ENCODE peak calls at places on chromosomes 11 and 22, in nine cellular contexts. U is HL-60; S is CD4-positive, alpha-beta T cell; G is Peyer's patch; I is nephron progenitor cell; Q is mammary epithelial cell; W is neural progenitor cell; P is D721Med; H is H9. L is an unnamed sample.

GRCh38 chr11:64724863-64725535 is 2.0 kb upstream of the NRXN2 start:
- DNase-seq in I (no peak), W (no peak), Q (no peak), H (no peak), U (no peak), S (no peak), P (no peak), G (no peak), L (peak)

GRCh38 chr11:47433157-47433556 is 6.9 kb upstream of the PSMC3 start:
- DNase-seq in Q (no peak), I (no peak), S (no peak), H (no peak), P (no peak), W (no peak), G (no peak), U (no peak), L (no peak)

GRCh38 chr22:49930128-49930527 is 11.7 kb downstream of the CRELD2 start:
- DNase-seq in P (no peak), G (no peak), W (no peak), S (no peak), Q (no peak), U (no peak), H (no peak), I (no peak), L (no peak)

GRCh38 chr11:10701982-10702381 is 8.4 kb upstream of the IRAG1 start:
- DNase-seq in P (no peak), I (no peak), U (no peak), G (no peak), H (no peak), S (no peak), Q (peak), W (no peak), L (no peak)

GRCh38 chr22:32206774-32207758 is 2.2 kb upstream of the RFPL2 start:
- DNase-seq in I (peak), S (no peak), H (peak), G (peak), P (no peak), Q (peak), W (peak), U (peak), L (peak)

GRCh38 chr11:45590743-45591142 is 74.7 kb downstream of the CHST1 start:
- DNase-seq in W (no peak), S (no peak), U (no peak), I (no peak), H (no peak), G (no peak), P (no peak), Q (no peak), L (no peak)

GRCh38 chr11:8689726-8690255 is 7.2 kb downstream of the RPL27A start:
- DNase-seq in U (no peak), P (no peak), H (peak), W (no peak), G (no peak), Q (no peak), I (no peak), S (no peak), L (peak)

GRCh38 chr22:37741312-37741795 is 44.5 kb downstream of the TRIOBP start:
- DNase-seq in I (no peak), U (peak), P (no peak), W (peak), G (no peak), S (no peak), Q (peak), H (no peak), L (no peak)

GRCh38 chr22:47656806-47657205 is 894.4 kb downstream of the TBC1D22A start:
- DNase-seq in I (no peak), P (no peak), S (no peak), H (no peak), W (no peak), G (no peak), U (no peak), Q (no peak), L (no peak)

GRCh38 chr22:50704510-50705218 is 32.0 kb downstream of the SHANK3 start:
- DNase-seq in I (no peak), H (no peak), W (no peak), Q (no peak), S (no peak), G (no peak), U (no peak), P (no peak), L (peak)

GRCh38 chr11:111557425-111558111 is 17.0 kb downstream of the LAYN start:
- DNase-seq in P (no peak), G (no peak), U (no peak), Q (peak), S (no peak), W (no peak), H (no peak), I (no peak), L (no peak)
- TF ChIP-seq CTCF in P (no peak), G (no peak), U (no peak), Q (no peak), S (no peak), W (no peak), H (no peak), I (no peak), L (no peak)

DNA sequence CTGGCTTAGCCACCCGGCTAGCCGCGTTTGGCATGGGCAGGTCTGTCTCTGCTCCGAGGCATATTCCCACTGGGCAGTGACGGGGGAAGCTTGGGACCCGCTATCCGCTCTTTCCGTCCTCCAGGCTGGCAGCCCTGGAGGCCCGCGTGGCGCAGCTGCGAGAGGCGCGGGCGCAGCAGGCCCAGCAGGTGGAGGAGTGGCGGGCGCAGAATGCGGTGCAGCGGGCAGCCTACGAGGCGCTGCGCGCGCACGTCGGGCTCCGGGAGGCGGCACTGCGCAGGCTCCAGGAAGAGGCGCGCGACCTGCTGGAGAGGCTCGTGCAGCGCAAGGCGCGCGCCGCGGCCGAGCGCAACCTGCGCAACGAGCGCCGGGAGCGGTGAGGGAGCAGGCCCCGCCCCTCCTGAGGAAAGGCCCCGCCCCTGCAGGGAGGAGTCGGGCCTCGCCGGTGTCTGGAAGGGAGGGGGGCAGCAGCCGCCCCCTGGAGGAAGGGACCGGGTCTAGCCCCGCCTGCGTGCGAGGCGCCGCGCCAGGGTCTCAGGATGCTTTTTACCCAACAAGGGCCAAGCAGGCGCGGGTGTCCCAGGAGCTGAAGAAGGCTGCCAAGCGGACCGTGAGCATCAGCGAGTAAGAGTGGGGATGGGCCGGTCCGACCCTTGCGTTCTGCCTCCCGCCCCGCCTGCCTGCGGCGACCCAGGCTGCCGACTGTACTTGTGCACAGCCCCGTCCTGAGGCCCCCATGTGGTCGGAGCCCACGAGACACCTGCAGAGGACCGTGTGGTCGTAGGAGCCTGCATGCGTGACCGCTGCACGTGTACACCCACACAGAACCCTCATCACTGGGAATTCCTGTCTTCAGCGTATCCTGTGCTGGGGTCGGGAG is 7.9 kb downstream of the ATG16L2 start:
- DNase-seq in S (peak), G (peak), U (no peak), Q (peak), P (peak), W (peak), I (peak), H (peak), L (peak)
- TF ChIP-seq CTCF in S (no peak), G (peak), U (no peak), Q (no peak), P (no peak), W (peak), I (peak), H (peak), L (no peak)

GRCh38 chr11:133931449-133932060 is 25.2 kb downstream of the IGSF9B start:
- DNase-seq in S (no peak), W (no peak), U (no peak), H (no peak), G (no peak), P (no peak), Q (no peak), I (no peak), L (no peak)

GRCh38 chr11:133929401-133930052 is 27.2 kb downstream of the IGSF9B start:
- DNase-seq in W (no peak), G (no peak), P (no peak), U (no peak), H (no peak), I (no peak), Q (no peak), S (no peak), L (no peak)

GRCh38 chr11:133930053-133930766 is 26.6 kb downstream of the IGSF9B start:
- DNase-seq in U (no peak), P (no peak), H (no peak), W (no peak), I (no peak), G (no peak), Q (no peak), S (no peak), L (no peak)

GRCh38 chr11:133928628-133929059 is 28.1 kb downstream of the IGSF9B start:
- DNase-seq in Q (peak), W (no peak), P (no peak), G (no peak), H (peak), S (peak), I (no peak), U (peak), L (no peak)

GRCh38 chr11:133930767-133931448 is 25.9 kb downstream of the IGSF9B start:
- DNase-seq in S (no peak), U (no peak), G (no peak), W (peak), I (peak), Q (no peak), P (no peak), H (peak), L (no peak)
- TF ChIP-seq CTCF in S (no peak), U (no peak), G (no peak), W (peak), I (peak), Q (no peak), P (no peak), H (peak), L (no peak)

DNA sequence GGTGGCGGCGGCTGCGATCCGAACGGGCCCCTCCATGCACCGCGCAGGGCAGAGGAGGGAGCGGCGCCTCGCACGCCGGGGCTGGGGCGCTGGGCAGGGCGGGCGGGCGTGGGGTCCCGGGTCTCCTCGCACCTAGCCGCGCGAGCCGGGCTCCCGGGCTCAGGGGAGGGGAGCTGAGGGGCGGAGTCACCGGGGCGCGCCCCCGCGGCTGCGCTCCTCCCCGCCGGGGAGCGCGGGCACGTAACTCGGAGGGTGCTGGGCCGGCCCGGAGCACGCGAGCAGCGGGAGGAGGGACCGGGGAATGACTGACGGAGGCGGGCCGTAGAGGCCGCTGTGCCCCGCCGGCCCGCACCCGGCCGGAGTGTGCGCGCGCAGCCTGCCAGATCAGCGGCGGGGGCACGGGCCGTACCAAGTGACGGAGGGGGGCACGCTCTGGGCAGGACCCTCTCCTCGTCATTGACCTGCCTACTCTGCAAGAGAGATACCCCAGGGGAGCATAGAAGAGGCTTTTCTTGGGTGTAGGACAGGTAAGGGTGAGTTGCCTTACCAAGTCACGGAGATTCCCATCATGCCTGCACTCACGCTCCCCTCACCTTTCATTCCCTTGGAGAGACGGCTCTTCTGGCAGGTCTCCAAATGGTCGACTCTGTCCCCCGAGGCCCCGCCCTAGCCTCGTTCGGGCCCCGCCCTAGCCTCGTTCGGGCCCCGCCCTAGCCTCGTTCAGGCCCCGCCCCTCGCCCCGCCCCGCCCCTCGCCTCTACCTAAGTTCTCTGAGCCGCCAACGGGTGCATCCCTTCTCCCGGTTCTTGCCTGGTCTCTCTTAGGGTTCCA is at the start of gene CDON:
- DNase-seq in U (peak), G (peak), S (peak), I (peak), Q (peak), W (peak), P (peak), H (peak), L (peak)
- TF ChIP-seq CTCF in U (no peak), G (peak), S (no peak), I (no peak), Q (peak), W (no peak), P (peak), H (no peak), L (peak)

GRCh38 chr11:129230006-129230405 is 37.9 kb upstream of the ARHGAP32 start:
- DNase-seq in S (no peak), I (no peak), W (no peak), Q (no peak), P (no peak), G (no peak), U (no peak), H (no peak), L (no peak)
- TF ChIP-seq CTCF in S (peak), I (no peak), W (no peak), Q (no peak), P (peak), G (peak), U (no peak), H (no peak), L (no peak)